ENCODE peak calls at places on chromosomes 7 and 10, in ten cellular contexts. X is stomach, Y is prostate gland, D is IMR-90, M is heart left ventricle, E is vagina, U is tibial nerve, P is adrenal gland, N is Peyer's patch, Z is HCT116. R is an unnamed sample.

GRCh38 chr7:118467381-118467780 is 242.9 kb downstream of the ANKRD7 start:
- DNase-seq in Z (no peak), U (no peak), E (no peak), X (no peak), P (no peak), N (no peak), M (no peak), Y (no peak), D (no peak), R (no peak)

GRCh38 chr7:27367179-27367929 is 124.8 kb downstream of the EVX1 start:
- DNase-seq in U (no peak), D (no peak), X (no peak), E (no peak), Z (no peak), M (no peak), Y (no peak), N (no peak), P (no peak), R (no peak)

GRCh38 chr7:28986723-28987122 is 28.6 kb upstream of the TRIL start:
- DNase-seq in D (peak), Y (no peak), U (peak), X (no peak), M (no peak), Z (no peak), E (no peak), P (no peak), N (no peak), R (peak)

GRCh38 chr10:122911889-122912484 is 1.6 kb downstream of the FAM24A start:
- DNase-seq in U (no peak), N (no peak), Y (peak), Z (no peak), E (no peak), P (peak), D (peak), X (peak), M (peak), R (peak)

GRCh38 chr7:82506208-82506607 is 62.6 kb upstream of the CACNA2D1 start:
- DNase-seq in P (no peak), N (no peak), Y (no peak), X (no peak), Z (no peak), U (no peak), M (no peak), E (no peak), D (peak), R (no peak)

GRCh38 chr10:125002423-125003145 is 60.7 kb downstream of the ZRANB1 start:
- DNase-seq in X (peak), M (peak), N (peak), D (no peak), Y (no peak), P (peak), U (no peak), Z (no peak), E (no peak), R (no peak)

GRCh38 chr10:101617102-101617823 is 29.1 kb downstream of the DPCD start:
- DNase-seq in U (no peak), N (no peak), D (no peak), E (no peak), P (no peak), X (no peak), Z (no peak), M (no peak), Y (no peak), R (peak)

GRCh38 chr10:34864156-34865075 is 49.3 kb upstream of the PARD3 start:
- DNase-seq in P (no peak), Z (no peak), X (no peak), E (no peak), Y (no peak), N (no peak), D (no peak), M (no peak), U (no peak), R (no peak)

GRCh38 chr7:25924061-25924460 is 227.9 kb upstream of the NFE2L3 start:
- DNase-seq in E (no peak), M (no peak), X (no peak), Z (no peak), N (no peak), U (no peak), P (no peak), D (no peak), Y (no peak), R (no peak)

GRCh38 chr10:103534621-103535498 is 41.4 kb downstream of the NEURL1 start:
- DNase-seq in X (peak), U (no peak), E (no peak), N (peak), P (no peak), Y (no peak), Z (no peak), D (no peak), M (no peak), R (no peak)

GRCh38 chr10:121459765-121460453 is 138.3 kb downstream of the FGFR2 start:
- DNase-seq in N (no peak), D (no peak), Z (no peak), X (no peak), P (no peak), U (no peak), M (no peak), E (no peak), Y (no peak), R (no peak)

GRCh38 chr10:132856869-132857524 is 71.0 kb upstream of the NKX6-2 start:
- DNase-seq in X (no peak), N (no peak), M (no peak), D (no peak), Z (no peak), E (no peak), P (no peak), U (no peak), Y (no peak), R (no peak)

GRCh38 chr7:101450064-101450463 is 87.4 kb downstream of the COL26A1 start:
- DNase-seq in Z (no peak), Y (no peak), U (no peak), X (no peak), E (no peak), D (no peak), M (no peak), N (no peak), P (no peak), R (peak)

GRCh38 chr10:29858352-29859267 is 200.8 kb downstream of the JCAD start:
- DNase-seq in E (no peak), Z (peak), U (no peak), P (peak), M (peak), Y (peak), X (peak), N (peak), D (peak), R (peak)

GRCh38 chr7:106731637-106732036 is 70.7 kb upstream of the CCDC71L start:
- DNase-seq in M (no peak), E (no peak), P (no peak), D (no peak), Y (no peak), N (no peak), U (no peak), X (no peak), Z (no peak), R (peak)

GRCh38 chr10:421170-421569 is 268.3 kb downstream of the DIP2C start:
- DNase-seq in U (no peak), M (no peak), E (no peak), X (no peak), D (no peak), Z (no peak), Y (no peak), N (no peak), P (peak), R (no peak)

GRCh38 chr7:13628231-13629001 is 361.1 kb downstream of the ETV1 start:
- DNase-seq in N (no peak), X (no peak), M (no peak), Y (no peak), U (no peak), P (no peak), E (no peak), D (peak), Z (no peak), R (peak)

GRCh38 chr7:45922810-45923209 is 1.7 kb upstream of the IGFBP3 start:
- DNase-seq in E (no peak), Z (no peak), P (no peak), X (no peak), N (peak), U (no peak), M (peak), D (no peak), Y (no peak), R (no peak)

GRCh38 chr7:45921699-45922519 is 837 bp upstream of the IGFBP3 start:
- DNase-seq in U (peak), E (no peak), D (peak), P (peak), Y (peak), N (peak), X (no peak), M (peak), Z (peak), R (peak)

GRCh38 chr7:45923290-45923689 is 2.2 kb upstream of the IGFBP3 start:
- DNase-seq in U (peak), D (peak), P (peak), E (no peak), Z (no peak), N (peak), M (peak), X (peak), Y (peak), R (peak)

GRCh38 chr7:45923818-45924217 is 2.7 kb upstream of the IGFBP3 start:
- DNase-seq in D (no peak), U (no peak), M (no peak), E (no peak), N (no peak), Y (no peak), X (no peak), P (no peak), Z (no peak), R (no peak)

DNA sequence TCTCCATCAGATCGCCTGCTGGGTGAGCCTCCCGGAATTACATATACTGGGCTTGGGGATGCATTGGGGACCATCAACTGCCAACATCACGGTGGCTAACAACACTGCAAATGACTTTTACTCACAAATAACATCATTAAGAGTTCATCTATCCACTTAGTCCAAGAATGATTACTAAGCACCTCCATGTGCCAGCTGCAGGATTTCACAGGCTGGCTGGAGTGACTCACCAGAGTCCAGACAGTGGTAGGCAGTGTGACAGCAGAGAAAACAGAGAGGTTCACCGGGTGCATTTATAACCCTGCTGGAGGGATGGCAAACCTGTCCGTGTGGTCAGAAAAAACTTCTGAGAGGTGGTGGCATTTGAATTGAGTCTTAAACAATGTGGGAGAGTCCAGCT is 3.2 kb upstream of the IGFBP3 start:
- DNase-seq in X (no peak), P (peak), D (peak), Y (peak), M (no peak), Z (no peak), E (no peak), U (no peak), N (no peak), R (no peak)
- TF ChIP-seq CTCF in X (no peak), P (no peak), D (no peak), Y (no peak), M (no peak), Z (no peak), E (no peak), U (no peak), N (no peak), R (no peak)

DNA sequence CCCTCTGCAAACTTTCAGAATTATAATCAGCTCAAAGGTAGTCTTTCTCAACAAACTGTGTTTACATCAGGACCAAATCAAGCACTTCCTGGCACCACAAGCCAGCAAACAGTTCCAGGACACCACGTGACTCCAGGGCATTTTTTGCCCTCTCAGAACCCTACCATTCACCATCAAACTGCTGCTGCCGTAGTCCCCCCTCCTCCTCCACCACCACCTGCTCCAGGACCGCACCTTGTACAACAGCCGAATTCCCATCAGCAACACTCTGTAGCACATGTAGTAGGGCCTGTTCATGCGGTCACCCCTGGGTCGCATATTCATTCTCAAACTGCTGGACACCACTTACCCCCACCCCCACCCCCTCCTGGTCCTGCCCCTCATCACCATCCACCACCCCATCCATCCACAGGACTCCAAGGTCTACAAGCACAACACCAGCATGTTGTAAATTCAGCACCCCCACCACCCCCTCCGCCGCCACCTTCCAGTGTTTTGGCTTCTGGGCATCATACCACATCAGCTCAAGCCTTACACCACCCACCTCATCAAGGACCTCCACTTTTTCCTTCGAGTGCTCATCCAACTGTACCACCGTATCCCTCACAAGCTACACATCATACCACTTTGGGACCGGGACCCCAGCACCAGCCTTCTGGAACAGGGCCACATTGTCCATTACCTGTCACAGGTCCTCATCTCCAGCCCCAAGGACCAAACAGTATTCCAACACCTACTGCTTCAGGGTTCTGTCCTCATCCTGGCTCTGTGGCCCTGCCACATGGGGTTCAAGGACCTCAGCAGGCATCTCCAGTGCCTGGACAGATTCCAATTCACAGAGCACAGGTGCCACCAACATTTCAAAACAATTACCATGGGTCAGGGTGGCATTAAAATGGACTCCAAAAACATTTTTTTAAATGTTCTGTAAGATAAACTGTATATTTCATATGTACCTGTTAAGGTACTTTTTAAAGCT is 98.7 kb downstream of the KMT2E start:
- DNase-seq in Y (no peak), Z (no peak), X (peak), N (no peak), E (no peak), P (no peak), D (no peak), U (no peak), M (no peak), R (no peak)
- TF ChIP-seq POLR2A in Y (no peak), Z (no peak), X (no peak), N (no peak), E (no peak), P (no peak), D (no peak), U (no peak), M (no peak), R (no peak)

DNA sequence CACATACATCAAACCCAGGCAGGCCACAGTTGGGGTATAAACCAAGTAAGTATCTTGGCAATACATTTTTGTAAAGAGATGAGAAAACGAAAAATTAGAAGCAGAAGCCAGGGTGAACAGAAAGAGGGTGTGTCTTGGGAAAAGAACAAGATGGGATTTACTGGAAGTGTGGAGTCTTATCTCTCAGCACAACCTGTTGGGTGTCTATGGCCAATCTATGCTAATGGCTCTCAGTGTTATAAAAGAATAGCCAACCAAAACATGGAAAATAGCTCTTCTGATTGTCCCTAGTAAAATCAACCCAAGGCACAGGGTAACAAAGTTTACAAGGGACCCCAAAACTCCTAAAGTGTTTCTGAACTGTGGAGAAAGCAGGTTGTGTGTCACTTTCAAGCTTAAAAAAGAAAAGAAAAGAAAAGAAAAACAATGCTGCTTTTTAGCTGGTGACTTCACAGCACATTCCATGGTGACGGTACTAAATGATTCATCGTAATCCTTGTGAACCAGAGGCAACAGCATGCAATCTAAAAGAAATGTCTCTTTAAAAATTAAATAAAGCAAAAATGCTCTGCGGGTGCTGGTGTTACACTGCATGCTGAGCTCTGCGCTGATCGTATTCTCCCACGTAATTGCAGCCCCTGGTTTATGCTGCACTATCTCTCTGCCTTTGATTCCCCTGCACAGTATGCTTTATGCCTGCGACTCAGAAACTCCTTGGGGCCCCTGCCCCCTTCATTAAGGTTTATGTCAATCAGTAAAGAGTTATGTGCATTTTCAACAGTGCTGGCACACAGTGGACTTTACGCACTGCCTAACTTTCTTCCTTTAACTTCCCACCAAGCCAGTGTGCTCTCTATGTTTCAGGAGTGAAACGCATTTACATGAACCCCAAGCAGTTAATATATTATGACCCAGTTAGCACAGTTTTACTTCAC is 100.7 kb downstream of the C10orf90 start:
- DNase-seq in N (no peak), E (no peak), Y (no peak), U (no peak), P (no peak), M (no peak), X (no peak), D (peak), Z (no peak), R (no peak)
- H3K4me3 ChIP-seq in N (no peak), E (no peak), Y (no peak), U (no peak), P (no peak), M (no peak), X (no peak), D (peak), Z (no peak), R (no peak)

GRCh38 chr10:86523348-86523747 is 1.8 kb upstream of the WAPL start:
- DNase-seq in E (no peak), N (no peak), U (no peak), X (no peak), Z (peak), D (peak), M (no peak), P (no peak), Y (no peak), R (no peak)
- TF ChIP-seq CTCF in E (no peak), N (peak), U (no peak), X (no peak), Z (peak), D (peak), M (no peak), P (no peak), Y (no peak), R (no peak)

GRCh38 chr10:46525177-46525823 is 31.2 kb downstream of the GPRIN2 start:
- DNase-seq in M (no peak), U (no peak), N (peak), X (peak), Y (no peak), Z (peak), E (no peak), D (peak), P (no peak), R (peak)

GRCh38 chr10:46522295-46523118 is 34.0 kb downstream of the GPRIN2 start:
- DNase-seq in N (peak), E (no peak), X (peak), Z (no peak), D (no peak), P (no peak), U (no peak), M (no peak), Y (no peak), R (no peak)

GRCh38 chr10:46523881-46524470 is 32.5 kb downstream of the GPRIN2 start:
- DNase-seq in E (no peak), M (no peak), D (peak), U (no peak), Z (peak), P (peak), Y (no peak), X (peak), N (peak), R (no peak)

GRCh38 chr10:46524471-46525176 is 31.8 kb downstream of the GPRIN2 start:
- DNase-seq in U (no peak), P (peak), M (no peak), X (peak), Y (no peak), D (peak), N (peak), E (no peak), Z (peak), R (no peak)

GRCh38 chr10:46523119-46523880 is 33.2 kb downstream of the GPRIN2 start:
- DNase-seq in M (no peak), Y (peak), E (no peak), N (peak), U (no peak), P (peak), X (peak), Z (peak), D (no peak), R (no peak)
- TF ChIP-seq POLR2A in M (no peak), Y (no peak), E (no peak), N (no peak), U (no peak), P (no peak), X (no peak), Z (no peak), D (no peak), R (no peak)

GRCh38 chr7:139828446-139828845 is 618 bp upstream of the TBXAS1 start:
- DNase-seq in N (no peak), D (no peak), E (no peak), Z (no peak), M (no peak), U (no peak), Y (no peak), P (no peak), X (no peak), R (peak)

GRCh38 chr7:139830779-139831498 is 1.9 kb downstream of the TBXAS1 start:
- DNase-seq in D (no peak), Y (no peak), M (no peak), U (no peak), E (no peak), P (no peak), X (no peak), N (no peak), Z (no peak), R (peak)

GRCh38 chr7:139828880-139829653 is at the start of gene TBXAS1:
- DNase-seq in U (peak), P (peak), X (peak), Z (no peak), N (peak), D (peak), E (no peak), M (no peak), Y (peak), R (peak)

GRCh38 chr7:139829654-139830130 is 628 bp downstream of the TBXAS1 start:
- DNase-seq in M (no peak), P (no peak), Z (no peak), D (peak), U (no peak), E (no peak), N (no peak), X (no peak), Y (no peak), R (peak)

DNA sequence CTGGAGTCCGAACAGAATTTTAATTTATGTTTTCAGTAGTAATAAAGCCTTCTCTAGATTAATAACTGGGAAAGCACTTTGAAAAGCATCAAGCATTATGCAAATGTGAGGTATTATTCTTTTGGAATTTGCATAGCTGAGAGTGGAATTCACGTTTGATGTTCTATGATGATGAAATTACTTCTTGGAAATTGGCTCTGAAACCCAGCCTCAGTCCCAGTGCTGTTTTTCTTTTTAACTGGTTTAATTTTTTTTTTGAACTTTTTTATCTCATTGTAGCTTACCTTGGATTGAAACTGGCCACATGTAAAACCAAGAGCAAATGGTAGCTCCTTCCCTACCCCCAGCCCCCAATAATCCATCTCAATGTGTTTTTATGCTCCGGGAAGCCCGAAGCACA is 1.2 kb downstream of the TBXAS1 start:
- DNase-seq in Y (no peak), X (no peak), E (no peak), Z (no peak), U (no peak), P (no peak), D (no peak), M (no peak), N (no peak), R (no peak)
- H3K4me3 ChIP-seq in Y (peak), X (no peak), E (no peak), Z (no peak), U (peak), P (no peak), D (no peak), M (peak), N (peak), R (peak)

GRCh38 chr7:100435401-100436304 is 644 bp downstream of the PPP1R35 start:
- DNase-seq in P (peak), E (no peak), Y (peak), M (peak), D (no peak), Z (no peak), U (no peak), X (peak), N (peak), R (peak)
- TF ChIP-seq CTCF in P (no peak), E (no peak), Y (no peak), M (no peak), D (no peak), Z (no peak), U (no peak), X (no peak), N (no peak), R (no peak)

R was measured in NB4.